ENCODE peak calls at places on chromosomes 5 and 9, in ten cellular contexts. C is cardiac fibroblast, N is stomach, F is HCT116, Y is fibroblast of pulmonary artery, Q is prostate gland, D is brain microvascular endothelial cell, L is AG04450, M is upper lobe of right lung, E is heart right ventricle. S is an unnamed sample.

GRCh38 chr9:12698986-12699385 is 5.8 kb downstream of the TYRP1 start:
- DNase-seq in C (peak; percentile 26), N (no peak), F (no peak), Y (peak; percentile 45), Q (no peak), D (no peak), L (no peak), M (no peak), E (no peak), S (no peak)

GRCh38 chr5:147287181-147287580 is 52.4 kb downstream of the STK32A start:
- DNase-seq in C (no peak), N (no peak), F (no peak), Y (no peak), Q (no peak), D (no peak), L (no peak), M (no peak), E (no peak), S (no peak)

GRCh38 chr5:90434116-90434714 is 24.7 kb upstream of the CETN3 start:
- DNase-seq in C (peak; percentile 62), N (peak; percentile 33), F (peak; percentile 31), Y (peak; percentile 65), Q (peak; percentile 15), D (peak; percentile 47), L (no peak), M (no peak), E (no peak), S (no peak)

GRCh38 chr9:72753261-72753893 is 199.5 kb downstream of the ALDH1A1 start:
- DNase-seq in C (peak; percentile 39), N (no peak), F (no peak), Y (peak; percentile 43), Q (no peak), D (peak; percentile 3), L (no peak), M (no peak), E (no peak), S (no peak)

GRCh38 chr5:67003373-67003905 is 193.2 kb downstream of the CD180 start:
- DNase-seq in C (no peak), N (no peak), F (no peak), Y (no peak), Q (no peak), D (no peak), L (no peak), M (no peak), E (no peak), S (no peak)

GRCh38 chr5:101590384-101590783 is 687.3 kb upstream of the ST8SIA4 start:
- DNase-seq in C (no peak), N (no peak), F (peak; percentile 12), Y (no peak), Q (no peak), D (no peak), L (no peak), M (no peak), E (no peak), S (no peak)

GRCh38 chr5:169258372-169259000 is 42.5 kb downstream of the SLIT3 start:
- DNase-seq in C (peak; percentile 59), N (no peak), F (no peak), Y (peak; percentile 25), Q (no peak), D (no peak), L (no peak), M (no peak), E (no peak), S (no peak)

GRCh38 chr5:97019435-97020117 is 83.7 kb downstream of the LNPEP start:
- DNase-seq in C (peak; percentile 32), N (no peak), F (no peak), Y (peak; percentile 10), Q (no peak), D (peak; percentile 53), L (no peak), M (no peak), E (no peak), S (no peak)

GRCh38 chr5:5710471-5710870 is 288.0 kb downstream of the ICE1 start:
- DNase-seq in C (no peak), N (no peak), F (no peak), Y (no peak), Q (no peak), D (no peak), L (no peak), M (no peak), E (no peak), S (no peak)

GRCh38 chr9:90219548-90220118 is 423.0 kb downstream of the DIRAS2 start:
- DNase-seq in C (no peak), N (peak; percentile 41), F (no peak), Y (no peak), Q (no peak), D (no peak), L (no peak), M (peak; percentile 73), E (no peak), S (no peak)

GRCh38 chr5:36531401-36531800 is 75.0 kb upstream of the SLC1A3 start:
- DNase-seq in C (no peak), N (no peak), F (no peak), Y (no peak), Q (no peak), D (no peak), L (no peak), M (no peak), E (no peak), S (no peak)

GRCh38 chr9:133534346-133535284 is at the start of gene ADAMTSL2:
- DNase-seq in C (peak; percentile 87), N (peak; percentile 73), F (no peak), Y (peak; percentile 76), Q (peak; percentile 26), D (no peak), L (no peak), M (peak; percentile 80), E (peak; percentile 77), S (no peak)
- H3K4me3 ChIP-seq in C (peak within 1 kb of the TSS; percentile 42), N (peak within 1 kb of the TSS; percentile 46), F (no peak within 1 kb of the TSS), Y (peak within 1 kb of the TSS; percentile 33), Q (peak within 1 kb of the TSS; percentile 27), D (no peak within 1 kb of the TSS), L (no peak within 1 kb of the TSS), M (peak within 1 kb of the TSS; percentile 54), E (peak within 1 kb of the TSS; percentile 42), S (no peak within 1 kb of the TSS)

DNA sequence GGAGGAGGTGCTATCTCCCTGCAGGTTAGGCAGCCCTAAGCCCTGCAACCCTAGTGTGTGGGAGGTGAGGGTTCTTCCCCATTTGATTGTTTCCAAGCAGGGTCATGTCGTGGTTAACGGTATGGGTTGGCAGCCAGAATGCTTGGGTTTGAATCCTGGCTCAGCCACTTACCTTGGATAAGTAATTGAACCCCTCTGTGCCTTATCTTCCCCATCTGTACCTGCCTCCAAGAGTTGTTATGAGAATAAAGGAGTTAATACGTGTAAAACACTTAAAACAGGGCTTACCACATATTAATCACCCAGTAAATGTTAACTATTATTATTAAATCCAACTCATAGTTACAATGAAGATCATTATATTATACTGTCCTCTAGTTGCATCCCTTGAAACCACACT is 52.2 kb upstream of the SPATA31E1 start:
- DNase-seq in C (no peak), N (no peak), F (no peak), Y (no peak), Q (no peak), D (no peak), L (no peak), M (no peak), E (no peak), S (no peak)
- TF ChIP-seq CTCF in C (no peak), N (no peak), F (no peak), Y (no peak), Q (no peak), D (no peak), L (no peak), M (no peak), E (no peak), S (no peak)

GRCh38 chr9:111066427-111066826 is 28.2 kb upstream of the LPAR1 start:
- DNase-seq in C (peak; percentile 49), N (no peak), F (no peak), Y (no peak), Q (no peak), D (no peak), L (no peak), M (no peak), E (no peak), S (no peak)
- H3K4me3 ChIP-seq in C (no peak overlapping the region), N (no peak overlapping the region), F (no peak overlapping the region), Y (no peak overlapping the region), Q (no peak overlapping the region), D (no peak overlapping the region), L (no peak overlapping the region), M (no peak overlapping the region), E (no peak overlapping the region), S (no peak overlapping the region)

GRCh38 chr5:65364907-65365306 is 116.8 kb downstream of the ADAMTS6 start:
- DNase-seq in C (peak; percentile 31), N (no peak), F (no peak), Y (peak; percentile 40), Q (no peak), D (peak; percentile 7), L (no peak), M (no peak), E (no peak), S (no peak)
- TF ChIP-seq CTCF in C (no peak), N (no peak), F (no peak), Y (no peak), Q (no peak), D (no peak), L (no peak), M (no peak), E (no peak), S (no peak)

GRCh38 chr9:136994180-136994884 is 2.0 kb downstream of the CLIC3 start:
- DNase-seq in C (no peak), N (no peak), F (no peak), Y (no peak), Q (no peak), D (no peak), L (no peak), M (no peak), E (no peak), S (no peak)

GRCh38 chr9:136995772-136996308 is 528 bp downstream of the CLIC3 start:
- DNase-seq in C (peak; percentile 48), N (peak; percentile 61), F (no peak), Y (no peak), Q (no peak), D (no peak), L (no peak), M (peak; percentile 93), E (peak; percentile 54), S (no peak)

GRCh38 chr9:136996361-136997281 is at the start of gene CLIC3:
- DNase-seq in C (no peak), N (peak; percentile 73), F (no peak), Y (no peak), Q (no peak), D (no peak), L (no peak), M (peak; percentile 90), E (no peak), S (no peak)

GRCh38 chr9:136995370-136995769 is 998 bp downstream of the CLIC3 start:
- DNase-seq in C (no peak), N (no peak), F (no peak), Y (no peak), Q (no peak), D (no peak), L (no peak), M (no peak), E (no peak), S (no peak)

DNA sequence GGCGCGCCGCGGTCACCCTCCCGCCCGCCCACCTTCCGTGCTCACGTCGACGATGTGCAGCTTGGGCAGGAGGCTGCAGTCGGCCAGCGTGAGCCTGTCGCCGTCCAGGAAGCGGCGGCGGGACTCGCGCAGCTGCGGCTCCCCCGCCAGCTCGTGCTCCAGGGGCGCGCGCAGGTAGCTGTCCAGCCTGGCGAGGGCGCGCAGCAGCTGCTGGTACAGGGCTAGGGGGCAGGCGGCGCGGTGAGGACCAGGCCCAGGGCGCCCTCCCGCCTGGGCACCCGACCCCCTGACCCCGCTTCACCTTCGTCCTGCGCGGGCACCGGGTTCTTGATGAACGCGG is 1.5 kb downstream of the CLIC3 start:
- DNase-seq in C (no peak), N (no peak), F (no peak), Y (no peak), Q (no peak), D (no peak), L (no peak), M (no peak), E (no peak), S (no peak)
- H3K4me3 ChIP-seq in C (no peak overlapping the region), N (no peak overlapping the region), F (no peak overlapping the region), Y (no peak overlapping the region), Q (no peak overlapping the region), D (peak overlapping the region; percentile 9), L (no peak overlapping the region), M (peak overlapping the region; percentile 46), E (no peak overlapping the region), S (no peak overlapping the region)